ENCODE peak calls at places on chromosomes 1 and 21, in seven cellular contexts. A is mesothelial cell of epicardium; F is CD8-positive, alpha-beta T cell; V is upper lobe of right lung; S is Calu3; M is left lung; R is progenitor cell of endocrine pancreas. H is an unnamed sample.

GRCh38 chr21:37380349-37381323 is 14.1 kb downstream of the DYRK1A start:
- DNase-seq in A (no peak), F (no peak), V (no peak), S (no peak), M (no peak), R (no peak), H (no peak)

GRCh38 chr1:45785583-45785982 is 17.8 kb upstream of the MAST2 start:
- DNase-seq in A (no peak), F (peak; percentile 7), V (no peak), S (no peak), M (no peak), R (no peak), H (no peak)

GRCh38 chr21:42799516-42799915 is 79.8 kb downstream of the WDR4 start:
- DNase-seq in A (no peak), F (no peak), V (no peak), S (peak; percentile 11), M (no peak), R (no peak), H (no peak)

GRCh38 chr1:1483714-1484113 is 12.1 kb downstream of the ATAD3B start:
- DNase-seq in A (no peak), F (no peak), V (no peak), S (no peak), M (no peak), R (no peak), H (no peak)

GRCh38 chr1:199909137-199909536 is 118.4 kb upstream of the NR5A2 start:
- DNase-seq in A (no peak), F (no peak), V (no peak), S (peak; percentile 17), M (no peak), R (no peak), H (no peak)

GRCh38 chr21:21159253-21159899 is 161.2 kb downstream of the NCAM2 start:
- DNase-seq in A (no peak), F (no peak), V (no peak), S (no peak), M (no peak), R (no peak), H (no peak)

GRCh38 chr1:41791667-41792484 is 126.8 kb downstream of the HIVEP3 start:
- DNase-seq in A (no peak), F (no peak), V (no peak), S (no peak), M (no peak), R (no peak), H (no peak)

GRCh38 chr1:27436204-27437159 is 44.1 kb downstream of the GPR3 start:
- DNase-seq in A (no peak), F (no peak), V (no peak), S (peak; percentile 33), M (no peak), R (no peak), H (no peak)

GRCh38 chr21:39094847-39095525 is 88.3 kb downstream of the PSMG1 start:
- DNase-seq in A (no peak), F (no peak), V (no peak), S (no peak), M (no peak), R (no peak), H (no peak)

GRCh38 chr1:179310271-179310670 is 16.7 kb downstream of the SOAT1 start:
- DNase-seq in A (no peak), F (no peak), V (no peak), S (no peak), M (no peak), R (no peak), H (no peak)

GRCh38 chr1:37872692-37873091 is 13.3 kb upstream of the MTF1 start:
- DNase-seq in A (no peak), F (no peak), V (no peak), S (no peak), M (no peak), R (no peak), H (no peak)

GRCh38 chr1:37877991-37878544 is 18.7 kb upstream of the MTF1 start:
- DNase-seq in A (no peak), F (no peak), V (no peak), S (no peak), M (no peak), R (no peak), H (no peak)

GRCh38 chr1:37879865-37880264 is 20.5 kb upstream of the MTF1 start:
- DNase-seq in A (no peak), F (no peak), V (no peak), S (no peak), M (no peak), R (no peak), H (no peak)

DNA sequence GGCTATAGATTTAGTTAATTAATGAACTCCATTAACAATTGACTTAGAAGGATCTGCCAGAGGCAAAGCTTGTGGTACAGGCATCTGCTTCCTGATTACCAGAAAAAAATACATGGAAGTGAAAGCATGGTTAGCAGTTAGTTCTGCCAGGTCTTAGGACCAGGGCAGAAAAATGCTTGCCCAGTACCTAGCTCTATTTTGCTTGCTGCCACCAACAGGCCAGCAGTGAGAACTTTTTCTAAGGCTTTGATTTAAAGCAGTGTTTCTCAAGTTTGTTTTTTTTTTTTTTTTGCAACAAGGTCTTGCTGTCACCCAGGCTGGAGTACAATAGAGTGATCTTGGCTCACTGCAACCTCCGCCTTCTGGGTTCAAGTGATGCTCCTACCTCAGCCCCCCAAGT is 16.4 kb upstream of the MTF1 start:
- DNase-seq in A (no peak), F (no peak), V (no peak), S (no peak), M (no peak), R (no peak), H (no peak)
- TF ChIP-seq CTCF in A (no peak), F (no peak), V (no peak), S (no peak), M (no peak), R (no peak), H (no peak)

GRCh38 chr1:219904934-219905333 is 23.4 kb downstream of the SLC30A10 start:
- DNase-seq in A (no peak), F (no peak), V (no peak), S (no peak), M (no peak), R (no peak), H (no peak)
- TF ChIP-seq CTCF in A (no peak), F (no peak), V (no peak), S (no peak), M (no peak), R (no peak), H (no peak)

GRCh38 chr1:174797398-174797797 is 202.3 kb upstream of the CACYBP start:
- DNase-seq in A (no peak), F (no peak), V (no peak), S (no peak), M (no peak), R (no peak), H (no peak)

GRCh38 chr1:174791863-174792262 is 207.9 kb upstream of the CACYBP start:
- DNase-seq in A (no peak), F (no peak), V (no peak), S (no peak), M (no peak), R (no peak), H (peak; percentile 40)

GRCh38 chr1:174799136-174799479 is 200.6 kb upstream of the CACYBP start:
- DNase-seq in A (no peak), F (no peak), V (no peak), S (no peak), M (no peak), R (no peak), H (no peak)

GRCh38 chr1:174795806-174796205 is 203.9 kb upstream of the CACYBP start:
- DNase-seq in A (no peak), F (no peak), V (no peak), S (no peak), M (no peak), R (no peak), H (no peak)

GRCh38 chr1:174794861-174795260 is 204.9 kb upstream of the CACYBP start:
- DNase-seq in A (no peak), F (no peak), V (no peak), S (no peak), M (no peak), R (no peak), H (no peak)
- TF ChIP-seq CTCF in A (no peak), F (no peak), V (no peak), S (no peak), M (no peak), R (no peak), H (no peak)

GRCh38 chr1:54872041-54872342 is 15.0 kb downstream of the DHCR24 start:
- DNase-seq in A (no peak), F (no peak), V (no peak), S (no peak), M (no peak), R (no peak), H (no peak)
- TF ChIP-seq CTCF in A (no peak), F (no peak), V (no peak), S (no peak), M (no peak), R (no peak), H (no peak)

DNA sequence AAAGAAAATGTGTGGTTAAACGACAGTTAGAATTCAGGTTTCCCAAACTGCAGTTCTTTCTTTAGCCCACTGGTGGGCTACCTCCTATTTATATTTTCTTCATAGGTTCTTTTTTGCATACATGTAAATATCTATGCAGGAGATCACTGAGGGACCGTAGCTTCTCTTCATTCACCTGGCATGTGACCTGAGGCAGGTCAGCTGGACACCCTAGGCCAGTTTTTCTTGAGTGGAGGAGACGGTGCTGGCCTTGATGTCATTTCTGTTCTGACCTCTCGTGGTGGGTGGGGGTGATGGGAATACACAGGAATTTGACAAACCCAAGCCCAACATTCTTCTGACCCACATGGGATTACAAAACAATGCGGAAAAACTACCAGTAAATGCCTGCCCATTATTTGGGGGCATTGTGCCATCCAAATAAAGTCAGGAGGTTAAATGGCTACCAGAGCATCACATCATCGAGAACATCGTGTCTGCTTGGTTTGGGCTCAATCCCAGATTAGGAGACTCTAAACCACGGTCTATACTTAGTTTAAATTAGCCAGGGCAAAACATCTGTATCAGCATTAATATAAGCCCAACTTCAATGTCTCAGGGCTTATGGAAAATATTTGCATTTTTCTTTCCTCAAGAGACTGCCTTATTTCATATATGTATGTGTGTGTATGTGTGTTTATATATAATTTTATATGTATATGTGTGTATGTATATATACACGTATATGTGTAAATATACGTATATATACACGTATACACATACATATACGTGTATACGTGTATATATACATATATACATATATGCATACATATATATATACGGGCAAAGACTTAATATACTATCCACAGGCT is 7.4 kb upstream of the IRF2BP2 start:
- DNase-seq in A (no peak), F (no peak), V (no peak), S (no peak), M (no peak), R (no peak), H (no peak)
- TF ChIP-seq CTCF in A (peak; percentile 53), F (peak; percentile 3), V (peak; percentile 23), S (no peak), M (no peak), R (peak; percentile 43), H (peak; percentile 7)

GRCh38 chr1:161198206-161198876 is 513 bp downstream of the ADAMTS4 start:
- DNase-seq in A (no peak), F (no peak), V (no peak), S (peak; percentile 37), M (no peak), R (peak; percentile 38), H (no peak)
- TF ChIP-seq CTCF in A (no peak), F (no peak), V (no peak), S (no peak), M (no peak), R (peak; percentile 29), H (no peak)